ENCODE peak calls at places on chromosomes 4 and X, in five cellular contexts. Y is tibial nerve, Z is uterus, O is H9, D is testis. F is an unnamed sample.

GRCh38 chr4:87785858-87786509 is 13.4 kb upstream of the IBSP start:
- DNase-seq in Y (no peak), Z (no peak), O (no peak), D (no peak), F (no peak)

GRCh38 chrX:133335027-133335426 is 80.3 kb downstream of the GPC4 start:
- DNase-seq in Y (no peak), Z (no peak), O (no peak), D (peak; percentile 26), F (peak; percentile 23)

GRCh38 chr4:186228514-186228894 is 1.2 kb downstream of the KLKB1 start:
- DNase-seq in Y (no peak), Z (no peak), O (no peak), D (no peak), F (no peak)

GRCh38 chr4:168551945-168552695 is 55.3 kb downstream of the PALLD start:
- DNase-seq in Y (no peak), Z (no peak), O (no peak), D (no peak), F (no peak)

GRCh38 chrX:41759817-41760216 is 35.8 kb downstream of the GPR82 start:
- DNase-seq in Y (no peak), Z (no peak), O (no peak), D (no peak), F (no peak)

GRCh38 chr4:78569291-78569821 is 17.8 kb downstream of the ANXA3 start:
- DNase-seq in Y (no peak), Z (no peak), O (no peak), D (no peak), F (peak; percentile 63)

GRCh38 chrX:131861088-131861787 is 161.9 kb upstream of the STK26 start:
- DNase-seq in Y (no peak), Z (no peak), O (no peak), D (no peak), F (no peak)

GRCh38 chr4:37383579-37384229 is 139.2 kb downstream of the NWD2 start:
- DNase-seq in Y (no peak), Z (no peak), O (peak; percentile 36), D (peak; percentile 30), F (peak; percentile 22)

GRCh38 chrX:64205441-64205734 is at the start of gene AMER1:
- DNase-seq in Y (no peak), Z (no peak), O (no peak), D (no peak), F (no peak)

GRCh38 chrX:64204701-64205440 is 637 bp downstream of the AMER1 start:
- DNase-seq in Y (peak; percentile 12), Z (peak; percentile 33), O (peak; percentile 36), D (peak; percentile 36), F (peak; percentile 46)

GRCh38 chrX:64205735-64206491 is 405 bp upstream of the AMER1 start:
- DNase-seq in Y (peak; percentile 90), Z (peak; percentile 93), O (peak; percentile 92), D (peak; percentile 95), F (peak; percentile 94)

GRCh38 chrX:64202808-64203320 is 2.6 kb downstream of the AMER1 start:
- DNase-seq in Y (no peak), Z (no peak), O (no peak), D (no peak), F (no peak)

DNA sequence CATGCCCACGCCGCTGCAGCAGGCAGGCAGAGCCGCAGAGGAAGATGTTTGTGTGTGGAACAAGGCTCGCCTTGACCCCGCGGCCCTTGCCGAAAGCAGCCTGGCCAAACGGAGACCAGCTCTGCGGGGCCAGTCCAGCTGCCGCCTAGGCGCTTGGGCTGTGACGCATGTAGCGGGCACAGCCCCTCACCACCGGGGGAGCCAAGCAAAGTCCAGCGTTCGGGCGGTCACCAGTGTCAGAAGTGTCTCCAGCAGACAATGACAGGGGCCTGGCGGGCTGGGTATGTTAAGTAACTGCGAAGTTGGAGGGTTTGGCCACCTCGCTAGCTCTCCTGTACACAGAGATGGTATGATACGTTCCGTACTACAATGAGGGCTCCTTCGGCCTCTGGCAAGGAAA is 1.3 kb downstream of the AMER1 start:
- DNase-seq in Y (peak; percentile 11), Z (peak; percentile 18), O (peak; percentile 27), D (peak; percentile 14), F (peak; percentile 31)
- H3K27ac ChIP-seq in Y (peak overlapping the region; percentile 90), Z (peak overlapping the region; percentile 86), O (no peak overlapping the region), D (peak overlapping the region; percentile 89), F (peak overlapping the region; percentile 95)

GRCh38 chrX:33045245-33045644 is 166.1 kb downstream of the DMD start:
- DNase-seq in Y (no peak), Z (no peak), O (no peak), D (no peak), F (no peak)

GRCh38 chrX:33041141-33041540 is 170.2 kb downstream of the DMD start:
- DNase-seq in Y (no peak), Z (no peak), O (no peak), D (peak; percentile 24), F (no peak)

DNA sequence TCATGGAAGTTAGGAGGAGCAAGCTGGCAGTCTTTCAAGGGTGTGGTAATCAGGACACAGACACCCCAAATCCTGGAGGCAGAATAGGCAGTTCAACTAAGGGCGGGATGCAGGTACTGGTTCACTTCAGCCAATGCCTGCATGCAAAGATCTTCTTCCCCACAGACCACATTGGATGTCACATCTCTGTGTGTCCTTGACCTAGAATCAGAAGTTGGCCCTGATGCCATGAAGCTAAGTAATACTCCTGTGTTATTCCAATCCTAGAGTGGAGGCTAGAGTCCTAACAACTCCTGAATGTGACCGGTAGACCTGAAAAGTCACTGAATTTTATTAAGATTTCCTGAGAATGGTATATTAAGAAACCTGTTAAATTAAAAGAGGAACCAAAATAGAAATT is 165.5 kb downstream of the DMD start:
- DNase-seq in Y (no peak), Z (no peak), O (no peak), D (no peak), F (no peak)
- H3K27ac ChIP-seq in Y (no peak overlapping the region), Z (no peak overlapping the region), O (no peak overlapping the region), D (no peak overlapping the region), F (no peak overlapping the region)

GRCh38 chr4:130576218-130576617 is 1480.3 kb downstream of the C4orf33 start:
- DNase-seq in Y (no peak), Z (no peak), O (no peak), D (no peak), F (no peak)

GRCh38 chr4:130568746-130569145 is 1472.8 kb downstream of the C4orf33 start:
- DNase-seq in Y (no peak), Z (no peak), O (no peak), D (no peak), F (no peak)

GRCh38 chr4:130573742-130574141 is 1477.8 kb downstream of the C4orf33 start:
- DNase-seq in Y (no peak), Z (no peak), O (no peak), D (no peak), F (no peak)

GRCh38 chr4:130574215-130574614 is 1478.3 kb downstream of the C4orf33 start:
- DNase-seq in Y (no peak), Z (no peak), O (no peak), D (no peak), F (no peak)
- H3K27ac ChIP-seq in Y (no peak overlapping the region), Z (no peak overlapping the region), O (no peak overlapping the region), D (no peak overlapping the region), F (no peak overlapping the region)

DNA sequence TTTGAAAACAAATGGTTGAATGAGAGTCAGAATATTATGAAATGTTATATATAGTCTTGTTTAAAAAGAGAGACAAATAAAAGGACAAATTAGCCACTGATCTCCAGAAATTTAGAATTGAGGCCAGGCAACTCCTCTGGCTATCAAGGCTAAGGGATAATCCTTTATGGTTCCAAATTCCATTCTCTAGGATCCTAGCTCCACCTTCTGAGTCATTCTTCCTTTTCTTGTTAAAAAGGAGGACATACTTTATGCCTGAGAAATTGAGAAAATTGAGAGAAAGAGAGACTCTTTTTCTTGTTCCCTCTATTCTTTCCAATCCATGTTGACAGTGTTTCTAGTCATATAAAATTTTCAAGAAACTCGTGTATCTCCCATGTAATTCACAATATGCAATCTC is 1299.5 kb downstream of the FSTL5 start:
- DNase-seq in Y (no peak), Z (no peak), O (no peak), D (no peak), F (no peak)
- H3K27ac ChIP-seq in Y (no peak overlapping the region), Z (no peak overlapping the region), O (no peak overlapping the region), D (no peak overlapping the region), F (no peak overlapping the region)

GRCh38 chr4:13654158-13654797 is 26.8 kb upstream of the BOD1L1 start:
- DNase-seq in Y (peak; percentile 73), Z (peak; percentile 73), O (peak; percentile 90), D (peak; percentile 92), F (peak; percentile 81)
- H3K27ac ChIP-seq in Y (peak overlapping the region; percentile 20), Z (no peak overlapping the region), O (no peak overlapping the region), D (no peak overlapping the region), F (no peak overlapping the region)

F was measured in body of pancreas.